ENCODE peak calls at places on chromosomes 3 and 15, in eight cellular contexts. One of them, this sample, is unnamed.

GRCh38 chr3:146221276-146221675 is 29.6 kb downstream of the PLSCR4 start:
- DNase-seq in fibroblast of lung: peak
- DNase-seq in IMR-90: peak
- DNase-seq in HCT116: no peak
- DNase-seq in endothelial cell of umbilical vein: peak
- DNase-seq in PC-3: no peak
- DNase-seq in mammary epithelial cell: no peak
- DNase-seq in GM23338: no peak
- DNase-seq in this sample: peak

GRCh38 chr15:68214838-68215234 is 9.7 kb upstream of the CALML4 start:
- DNase-seq in fibroblast of lung: no peak
- DNase-seq in endothelial cell of umbilical vein: no peak
- DNase-seq in mammary epithelial cell: no peak
- DNase-seq in HCT116: no peak
- DNase-seq in PC-3: no peak
- DNase-seq in GM23338: no peak
- DNase-seq in IMR-90: no peak
- DNase-seq in this sample: no peak

GRCh38 chr15:70535071-70535954 is 228.0 kb downstream of the UACA start:
- DNase-seq in IMR-90: no peak
- DNase-seq in endothelial cell of umbilical vein: no peak
- DNase-seq in HCT116: no peak
- DNase-seq in fibroblast of lung: no peak
- DNase-seq in mammary epithelial cell: no peak
- DNase-seq in GM23338: no peak
- DNase-seq in PC-3: no peak
- DNase-seq in this sample: no peak

GRCh38 chr3:151895881-151896661 is 22.6 kb downstream of the SUCNR1 start:
- DNase-seq in fibroblast of lung: no peak
- DNase-seq in HCT116: no peak
- DNase-seq in GM23338: no peak
- DNase-seq in PC-3: no peak
- DNase-seq in IMR-90: no peak
- DNase-seq in endothelial cell of umbilical vein: peak
- DNase-seq in mammary epithelial cell: no peak
- DNase-seq in this sample: no peak

GRCh38 chr3:170425491-170426239 is 7.0 kb downstream of the CLDN11 start:
- DNase-seq in mammary epithelial cell: no peak
- DNase-seq in PC-3: no peak
- DNase-seq in GM23338: peak
- DNase-seq in endothelial cell of umbilical vein: no peak
- DNase-seq in fibroblast of lung: no peak
- DNase-seq in IMR-90: no peak
- DNase-seq in HCT116: no peak
- DNase-seq in this sample: no peak

GRCh38 chr3:192901435-192901834 is 16.2 kb downstream of the MB21D2 start:
- DNase-seq in endothelial cell of umbilical vein: peak
- DNase-seq in IMR-90: peak
- DNase-seq in GM23338: no peak
- DNase-seq in fibroblast of lung: peak
- DNase-seq in mammary epithelial cell: peak
- DNase-seq in HCT116: no peak
- DNase-seq in PC-3: peak
- DNase-seq in this sample: peak

GRCh38 chr15:40932146-40932545 is 3.0 kb downstream of the DLL4 start:
- DNase-seq in mammary epithelial cell: no peak
- DNase-seq in PC-3: no peak
- DNase-seq in IMR-90: no peak
- DNase-seq in HCT116: no peak
- DNase-seq in fibroblast of lung: no peak
- DNase-seq in endothelial cell of umbilical vein: no peak
- DNase-seq in GM23338: no peak
- DNase-seq in this sample: no peak

GRCh38 chr3:108767258-108767657 is 10.0 kb upstream of the RETNLB start:
- DNase-seq in IMR-90: no peak
- DNase-seq in fibroblast of lung: no peak
- DNase-seq in endothelial cell of umbilical vein: no peak
- DNase-seq in PC-3: no peak
- DNase-seq in mammary epithelial cell: no peak
- DNase-seq in GM23338: no peak
- DNase-seq in HCT116: no peak
- DNase-seq in this sample: no peak

GRCh38 chr3:50345586-50345985 is at the start of gene ZMYND10:
- DNase-seq in mammary epithelial cell: peak
- DNase-seq in IMR-90: peak
- DNase-seq in HCT116: no peak
- DNase-seq in PC-3: peak
- DNase-seq in GM23338: peak
- DNase-seq in fibroblast of lung: peak
- DNase-seq in endothelial cell of umbilical vein: no peak
- DNase-seq in this sample: peak

GRCh38 chr3:187736418-187736871 is 8.8 kb downstream of the BCL6 start:
- DNase-seq in IMR-90: peak
- DNase-seq in fibroblast of lung: peak
- DNase-seq in mammary epithelial cell: peak
- DNase-seq in PC-3: peak
- DNase-seq in HCT116: no peak
- DNase-seq in endothelial cell of umbilical vein: peak
- DNase-seq in GM23338: peak
- DNase-seq in this sample: peak

GRCh38 chr3:56076746-56077145 is 391.5 kb downstream of the ERC2 start:
- DNase-seq in fibroblast of lung: no peak
- DNase-seq in HCT116: no peak
- DNase-seq in endothelial cell of umbilical vein: no peak
- DNase-seq in IMR-90: no peak
- DNase-seq in mammary epithelial cell: peak
- DNase-seq in GM23338: no peak
- DNase-seq in PC-3: no peak
- DNase-seq in this sample: no peak

GRCh38 chr3:143763568-143764162 is 84.6 kb downstream of the SLC9A9 start:
- DNase-seq in GM23338: peak
- DNase-seq in IMR-90: peak
- DNase-seq in PC-3: peak
- DNase-seq in mammary epithelial cell: no peak
- DNase-seq in endothelial cell of umbilical vein: peak
- DNase-seq in HCT116: no peak
- DNase-seq in fibroblast of lung: peak
- DNase-seq in this sample: peak

GRCh38 chr3:109927161-109927560 is 589.8 kb upstream of the DPPA4 start:
- DNase-seq in fibroblast of lung: peak
- DNase-seq in PC-3: peak
- DNase-seq in mammary epithelial cell: peak
- DNase-seq in IMR-90: peak
- DNase-seq in endothelial cell of umbilical vein: peak
- DNase-seq in GM23338: no peak
- DNase-seq in HCT116: peak
- DNase-seq in this sample: peak

GRCh38 chr3:138875754-138876664 is 41.3 kb upstream of the PIK3CB start:
- DNase-seq in IMR-90: no peak
- DNase-seq in HCT116: no peak
- DNase-seq in mammary epithelial cell: no peak
- DNase-seq in endothelial cell of umbilical vein: peak
- DNase-seq in fibroblast of lung: no peak
- DNase-seq in GM23338: no peak
- DNase-seq in PC-3: no peak
- DNase-seq in this sample: no peak

GRCh38 chr3:169122407-169122806 is 541.1 kb downstream of the MECOM start:
- DNase-seq in PC-3: no peak
- DNase-seq in endothelial cell of umbilical vein: no peak
- DNase-seq in mammary epithelial cell: no peak
- DNase-seq in IMR-90: no peak
- DNase-seq in GM23338: no peak
- DNase-seq in HCT116: no peak
- DNase-seq in fibroblast of lung: peak
- DNase-seq in this sample: no peak

GRCh38 chr3:169120928-169121327 is 542.6 kb downstream of the MECOM start:
- DNase-seq in GM23338: no peak
- DNase-seq in fibroblast of lung: no peak
- DNase-seq in HCT116: no peak
- DNase-seq in mammary epithelial cell: no peak
- DNase-seq in PC-3: no peak
- DNase-seq in endothelial cell of umbilical vein: no peak
- DNase-seq in IMR-90: no peak
- DNase-seq in this sample: no peak

GRCh38 chr3:169116056-169116693 is 547.3 kb downstream of the MECOM start:
- DNase-seq in mammary epithelial cell: no peak
- DNase-seq in HCT116: no peak
- DNase-seq in fibroblast of lung: no peak
- DNase-seq in IMR-90: no peak
- DNase-seq in PC-3: no peak
- DNase-seq in GM23338: no peak
- DNase-seq in endothelial cell of umbilical vein: no peak
- DNase-seq in this sample: no peak

GRCh38 chr3:169117264-169117663 is 546.2 kb downstream of the MECOM start:
- DNase-seq in fibroblast of lung: no peak
- DNase-seq in HCT116: no peak
- DNase-seq in GM23338: no peak
- DNase-seq in IMR-90: no peak
- DNase-seq in PC-3: no peak
- DNase-seq in mammary epithelial cell: no peak
- DNase-seq in endothelial cell of umbilical vein: peak
- DNase-seq in this sample: no peak

DNA sequence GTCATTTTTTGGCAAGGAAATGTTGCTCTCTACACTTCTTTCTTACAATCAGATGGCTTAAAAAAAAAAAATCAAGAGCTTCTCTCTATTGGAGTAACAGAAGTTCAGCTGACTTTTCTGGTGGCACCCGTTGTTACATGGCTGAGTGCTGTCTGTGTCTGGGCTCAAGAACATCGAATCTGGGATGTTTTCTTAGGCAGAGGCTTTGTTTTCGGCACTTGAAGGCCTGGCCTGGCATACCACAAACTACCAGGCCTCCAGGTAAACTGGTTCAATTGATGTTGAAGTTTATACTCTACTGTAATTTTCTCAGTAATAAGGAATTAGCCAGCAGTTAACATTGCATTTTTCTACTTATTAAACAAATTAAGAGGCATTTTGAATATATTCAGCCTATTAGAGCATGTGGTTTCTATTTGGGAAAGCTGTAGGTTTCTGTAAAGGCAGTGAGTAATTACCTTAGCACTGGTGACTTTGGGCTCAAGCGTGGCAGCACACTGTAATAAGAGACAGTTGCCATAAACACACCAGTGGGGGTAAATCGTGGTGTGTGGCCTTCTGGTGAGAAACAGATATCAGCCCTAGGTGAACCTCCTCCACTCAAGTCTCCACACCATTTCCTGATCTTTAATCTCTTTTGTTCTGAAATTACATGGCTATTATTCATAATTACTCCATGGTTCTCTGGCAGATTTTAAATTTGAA is 544.7 kb downstream of the MECOM start:
- DNase-seq in PC-3: no peak
- DNase-seq in IMR-90: peak
- DNase-seq in fibroblast of lung: no peak
- DNase-seq in mammary epithelial cell: no peak
- DNase-seq in GM23338: no peak
- DNase-seq in endothelial cell of umbilical vein: peak
- DNase-seq in HCT116: no peak
- DNase-seq in this sample: peak
- H2AFZ ChIP-seq in PC-3: no peak
- H2AFZ ChIP-seq in IMR-90: peak
- H2AFZ ChIP-seq in fibroblast of lung: no peak
- H2AFZ ChIP-seq in mammary epithelial cell: no peak
- H2AFZ ChIP-seq in GM23338: peak
- H2AFZ ChIP-seq in endothelial cell of umbilical vein: no peak
- H2AFZ ChIP-seq in HCT116: no peak
- H2AFZ ChIP-seq in this sample: peak

DNA sequence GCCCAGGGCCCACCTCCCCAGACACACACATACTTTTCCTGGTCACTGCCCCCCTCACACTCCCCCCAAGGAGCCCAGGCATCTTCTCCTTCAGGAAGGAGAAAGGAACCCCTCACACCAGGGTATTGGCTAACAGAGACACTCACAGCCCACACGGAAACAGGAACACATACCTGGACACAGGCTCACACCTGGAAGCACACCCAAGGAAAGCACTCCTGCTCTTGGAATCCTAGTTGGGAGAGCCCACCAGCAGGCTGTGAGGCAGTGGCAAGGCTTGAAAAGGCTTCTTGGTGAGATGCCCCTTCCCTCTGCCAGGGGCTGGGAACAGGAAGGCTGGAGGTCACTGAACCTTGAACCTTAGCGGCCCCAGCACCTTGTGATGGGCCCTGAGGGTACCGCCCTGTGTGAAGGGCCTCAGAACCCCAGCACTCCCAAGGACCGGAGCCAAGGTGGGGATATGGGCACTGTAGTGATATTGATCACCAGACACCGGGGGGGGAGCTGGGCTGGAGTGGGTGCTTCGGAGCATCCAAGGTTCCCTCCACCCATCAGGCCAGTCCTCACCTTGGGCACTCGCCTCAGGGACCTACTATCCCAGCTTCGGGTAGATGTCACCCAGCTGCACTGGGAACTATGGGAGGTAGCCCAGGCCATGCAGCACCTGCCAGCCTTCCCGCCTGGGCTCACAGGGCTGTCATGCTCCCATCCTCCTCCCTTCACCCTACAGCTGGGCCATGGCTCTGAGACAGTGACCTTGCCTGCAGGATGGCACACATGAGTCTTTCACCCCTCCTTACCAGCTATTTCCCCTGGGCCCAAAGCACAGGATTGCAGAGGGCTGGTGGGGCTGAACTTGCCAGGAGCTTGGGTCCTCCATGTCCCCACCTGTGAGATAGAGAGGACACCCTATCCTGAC is 16.4 kb downstream of the MYL3 start:
- DNase-seq in IMR-90: no peak
- DNase-seq in HCT116: no peak
- DNase-seq in GM23338: no peak
- DNase-seq in endothelial cell of umbilical vein: no peak
- DNase-seq in mammary epithelial cell: no peak
- DNase-seq in fibroblast of lung: no peak
- DNase-seq in PC-3: no peak
- DNase-seq in this sample: no peak
- H2AFZ ChIP-seq in IMR-90: peak
- H2AFZ ChIP-seq in HCT116: no peak
- H2AFZ ChIP-seq in GM23338: peak
- H2AFZ ChIP-seq in endothelial cell of umbilical vein: peak
- H2AFZ ChIP-seq in mammary epithelial cell: peak
- H2AFZ ChIP-seq in fibroblast of lung: no peak
- H2AFZ ChIP-seq in PC-3: peak
- H2AFZ ChIP-seq in this sample: peak

GRCh38 chr15:84856731-84857417 is 27.6 kb upstream of the SLC28A1 start:
- DNase-seq in mammary epithelial cell: no peak
- DNase-seq in HCT116: no peak
- DNase-seq in fibroblast of lung: no peak
- DNase-seq in GM23338: no peak
- DNase-seq in endothelial cell of umbilical vein: no peak
- DNase-seq in IMR-90: no peak
- DNase-seq in PC-3: no peak
- DNase-seq in this sample: no peak
- H2AFZ ChIP-seq in mammary epithelial cell: no peak
- H2AFZ ChIP-seq in HCT116: no peak
- H2AFZ ChIP-seq in fibroblast of lung: no peak
- H2AFZ ChIP-seq in GM23338: no peak
- H2AFZ ChIP-seq in endothelial cell of umbilical vein: no peak
- H2AFZ ChIP-seq in IMR-90: no peak
- H2AFZ ChIP-seq in PC-3: no peak
- H2AFZ ChIP-seq in this sample: no peak

DNA sequence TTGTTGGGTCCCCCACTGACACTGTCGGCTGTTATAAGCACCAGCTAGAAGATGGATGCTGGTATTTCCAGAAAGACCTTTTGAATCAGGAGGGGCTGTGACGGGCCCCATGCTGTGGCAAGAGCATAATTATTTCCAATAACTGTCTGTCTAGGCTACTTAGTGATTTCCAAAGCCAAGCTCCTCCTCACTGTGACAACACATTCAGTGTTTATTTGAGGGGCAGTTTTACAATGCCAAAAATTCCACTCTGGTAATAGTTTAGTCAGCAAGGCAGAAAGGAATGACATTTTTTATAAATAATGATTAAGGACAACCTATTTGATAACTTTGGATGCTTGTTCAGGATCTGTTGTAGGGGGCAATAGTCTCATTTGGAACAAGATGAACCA is 146.9 kb upstream of the FRMD4B start:
- DNase-seq in endothelial cell of umbilical vein: no peak
- DNase-seq in GM23338: no peak
- DNase-seq in HCT116: no peak
- DNase-seq in IMR-90: no peak
- DNase-seq in mammary epithelial cell: no peak
- DNase-seq in PC-3: no peak
- DNase-seq in fibroblast of lung: no peak
- DNase-seq in this sample: no peak
- H2AFZ ChIP-seq in endothelial cell of umbilical vein: no peak
- H2AFZ ChIP-seq in GM23338: no peak
- H2AFZ ChIP-seq in HCT116: no peak
- H2AFZ ChIP-seq in IMR-90: no peak
- H2AFZ ChIP-seq in mammary epithelial cell: no peak
- H2AFZ ChIP-seq in PC-3: no peak
- H2AFZ ChIP-seq in fibroblast of lung: no peak
- H2AFZ ChIP-seq in this sample: no peak

This sample was measured in GM23248.